ENCODE peak calls at places on chromosomes 11 and 22, in five cellular contexts. B is neuronal stem cell, J is H9, Y is IMR-90, X is mesendoderm. L is an unnamed sample.

GRCh38 chr11:19890308-19890707 is 177.7 kb downstream of the NAV2 start:
- DNase-seq in B (no peak), J (no peak), Y (peak; percentile 88), X (peak; percentile 86), L (no peak)

GRCh38 chr22:32200752-32201151 is 4.1 kb downstream of the RFPL2 start:
- DNase-seq in B (no peak), J (no peak), Y (no peak), X (peak; percentile 35), L (no peak)

GRCh38 chr22:36081023-36081431 is 52.4 kb upstream of the RBFOX2 start:
- DNase-seq in B (no peak), J (no peak), Y (peak; percentile 98), X (no peak), L (peak; percentile 71)

GRCh38 chr11:2928605-2929510 is at the start of gene PHLDA2:
- DNase-seq in B (no peak), J (peak; percentile 67), Y (peak; percentile 85), X (peak; percentile 61), L (peak; percentile 70)

GRCh38 chr11:121367434-121367833 is 74.9 kb downstream of the SC5D start:
- DNase-seq in B (no peak), J (no peak), Y (peak; percentile 4), X (no peak), L (no peak)

GRCh38 chr11:19093976-19094375 is 23.0 kb upstream of the ZDHHC13 start:
- DNase-seq in B (no peak), J (no peak), Y (no peak), X (no peak), L (peak; percentile 76)

GRCh38 chr22:50074551-50075042 is 10.6 kb downstream of the MLC1 start:
- DNase-seq in B (no peak), J (peak; percentile 41), Y (no peak), X (peak; percentile 74), L (no peak)

GRCh38 chr22:36764060-36764459 is 11.9 kb downstream of the IFT27 start:
- DNase-seq in B (no peak), J (peak; percentile 5), Y (no peak), X (no peak), L (no peak)

GRCh38 chr11:108207683-108208060 is 14.8 kb downstream of the NPAT start:
- DNase-seq in B (no peak), J (no peak), Y (no peak), X (no peak), L (no peak)

GRCh38 chr11:110169738-110170137 is 76.5 kb downstream of the ZC3H12C start:
- DNase-seq in B (no peak), J (no peak), Y (no peak), X (no peak), L (no peak)

GRCh38 chr11:108154591-108154990 is 33.2 kb downstream of the ACAT1 start:
- DNase-seq in B (no peak), J (no peak), Y (no peak), X (no peak), L (no peak)

GRCh38 chr11:63534076-63534475 is 2.5 kb upstream of the PLAAT4 start:
- DNase-seq in B (no peak), J (no peak), Y (no peak), X (no peak), L (peak; percentile 69)
- H2BK120ac ChIP-seq in B (no peak overlapping the region), J (no peak overlapping the region), Y (no peak overlapping the region), X (no peak overlapping the region), L (no peak overlapping the region)

GRCh38 chr11:69308936-69309799 is 15.2 kb downstream of the MYEOV start:
- DNase-seq in B (no peak), J (no peak), Y (no peak), X (no peak), L (peak; percentile 42)

GRCh38 chr11:69310934-69311766 is 17.2 kb downstream of the MYEOV start:
- DNase-seq in B (no peak), J (no peak), Y (no peak), X (no peak), L (no peak)

GRCh38 chr11:69311767-69312385 is 17.9 kb downstream of the MYEOV start:
- DNase-seq in B (no peak), J (no peak), Y (no peak), X (no peak), L (no peak)

GRCh38 chr11:69309800-69310280 is 15.9 kb downstream of the MYEOV start:
- DNase-seq in B (no peak), J (no peak), Y (peak; percentile 57), X (no peak), L (no peak)

DNA sequence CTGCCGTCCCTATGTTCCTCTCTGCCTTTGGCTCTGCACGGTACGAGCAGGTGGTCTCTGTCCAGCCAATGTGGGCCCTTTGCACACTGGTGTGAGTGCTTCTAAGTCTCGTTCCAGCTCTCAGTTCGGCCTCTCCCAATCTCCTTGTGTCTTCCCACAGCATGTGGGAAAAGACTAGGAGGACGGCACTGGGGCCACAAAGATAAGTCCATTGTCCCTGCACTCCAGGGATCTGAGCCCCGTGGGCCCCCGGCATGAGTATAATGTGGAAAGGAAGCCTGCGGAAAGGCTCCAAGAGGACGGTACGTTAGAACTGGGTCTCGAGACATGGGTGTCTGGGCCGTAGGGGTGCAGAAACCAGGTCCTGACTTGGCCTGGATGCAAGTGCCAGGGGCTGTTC is 16.4 kb downstream of the MYEOV start:
- DNase-seq in B (no peak), J (no peak), Y (no peak), X (no peak), L (no peak)
- H2BK120ac ChIP-seq in B (no peak overlapping the region), J (no peak overlapping the region), Y (peak overlapping the region; percentile 93), X (no peak overlapping the region), L (no peak overlapping the region)

GRCh38 chr11:75487366-75487765 is 38.4 kb downstream of the GDPD5 start:
- DNase-seq in B (no peak), J (no peak), Y (no peak), X (no peak), L (no peak)

GRCh38 chr11:75492181-75492820 is 33.4 kb downstream of the GDPD5 start:
- DNase-seq in B (no peak), J (peak; percentile 75), Y (peak; percentile 20), X (peak; percentile 81), L (no peak)

GRCh38 chr11:75485742-75486141 is 40.0 kb downstream of the GDPD5 start:
- DNase-seq in B (no peak), J (no peak), Y (no peak), X (no peak), L (no peak)

GRCh38 chr11:75491465-75491864 is 34.3 kb downstream of the GDPD5 start:
- DNase-seq in B (no peak), J (no peak), Y (no peak), X (no peak), L (no peak)

GRCh38 chr11:75490221-75491181 is 35.2 kb downstream of the GDPD5 start:
- DNase-seq in B (no peak), J (peak; percentile 73), Y (peak; percentile 32), X (peak; percentile 92), L (peak; percentile 6)
- H2BK120ac ChIP-seq in B (no peak overlapping the region), J (no peak overlapping the region), Y (peak overlapping the region; percentile 48), X (no peak overlapping the region), L (peak overlapping the region; percentile 2)

DNA sequence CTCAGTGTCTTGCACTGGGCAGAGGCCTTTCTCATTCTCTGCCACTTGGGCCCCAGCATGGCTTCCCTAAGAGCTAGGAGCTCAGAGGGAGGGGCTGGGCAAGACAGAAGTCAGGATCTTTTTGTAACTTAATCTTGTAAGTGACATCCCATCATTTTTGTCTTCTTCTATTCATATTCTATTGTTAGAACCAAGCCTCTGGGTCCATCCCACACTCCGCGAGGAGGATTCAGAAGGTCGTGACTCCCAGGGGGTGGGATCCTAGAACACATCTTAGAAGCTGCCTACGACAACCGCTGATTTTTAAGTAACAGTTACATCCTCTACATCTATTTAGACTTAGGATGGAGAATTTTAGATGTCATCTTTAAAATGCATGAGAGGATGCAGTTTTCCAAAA is 1.5 kb upstream of the IL17RA start:
- DNase-seq in B (no peak), J (no peak), Y (no peak), X (no peak), L (no peak)
- H2BK120ac ChIP-seq in B (no peak overlapping the region), J (no peak overlapping the region), Y (no peak overlapping the region), X (no peak overlapping the region), L (no peak overlapping the region)

DNA sequence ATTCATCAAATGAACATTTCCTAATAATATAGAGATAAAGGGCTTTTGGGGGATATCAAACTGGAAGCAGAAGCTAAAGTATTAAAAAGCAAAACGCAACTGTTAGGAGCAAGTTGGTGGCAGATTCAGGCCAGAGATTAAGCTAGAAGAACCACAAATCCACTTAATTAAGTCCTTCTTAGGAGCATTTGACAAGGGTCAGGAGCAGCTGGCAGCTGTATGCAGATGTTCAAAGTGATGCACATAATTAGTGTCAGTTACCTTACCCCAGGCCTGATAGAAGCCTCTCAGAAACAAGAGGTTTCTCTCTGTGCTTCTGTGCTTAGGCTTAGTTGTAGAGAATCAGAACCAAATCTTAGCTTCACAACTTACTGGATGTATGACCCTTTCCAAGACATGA is 546.5 kb upstream of the ANO5 start:
- DNase-seq in B (no peak), J (no peak), Y (no peak), X (no peak), L (no peak)
- H2BK120ac ChIP-seq in B (no peak overlapping the region), J (no peak overlapping the region), Y (no peak overlapping the region), X (no peak overlapping the region), L (no peak overlapping the region)

GRCh38 chr22:45413368-45414211 is at the start of the genes RIBC2 and SMC1B:
- DNase-seq in B (peak; percentile 64), J (peak; percentile 90), Y (peak; percentile 57), X (peak; percentile 96), L (peak; percentile 61)
- H2BK120ac ChIP-seq in B (peak within 1 kb of the TSS; percentile 30), J (no peak within 1 kb of the TSS), Y (peak within 1 kb of the TSS; percentile 28), X (no peak within 1 kb of the TSS), L (peak within 1 kb of the TSS; percentile 3)

GRCh38 chr11:12921580-12922157 is 87.4 kb upstream of the RASSF10 start:
- DNase-seq in B (no peak), J (no peak), Y (no peak), X (no peak), L (no peak)

GRCh38 chr11:12922980-12923507 is 86.1 kb upstream of the RASSF10 start:
- DNase-seq in B (no peak), J (no peak), Y (peak; percentile 47), X (no peak), L (no peak)

GRCh38 chr11:12922418-12922817 is 86.7 kb upstream of the RASSF10 start:
- DNase-seq in B (no peak), J (no peak), Y (peak; percentile 71), X (no peak), L (no peak)

GRCh38 chr11:12924650-12925049 is 84.5 kb upstream of the RASSF10 start:
- DNase-seq in B (no peak), J (no peak), Y (no peak), X (no peak), L (no peak)

GRCh38 chr11:12925520-12925919 is 83.6 kb upstream of the RASSF10 start:
- DNase-seq in B (no peak), J (no peak), Y (no peak), X (no peak), L (no peak)
- H2BK120ac ChIP-seq in B (no peak overlapping the region), J (no peak overlapping the region), Y (no peak overlapping the region), X (no peak overlapping the region), L (no peak overlapping the region)